ENCODE peak calls at places on chromosomes 6 and 20, in seven cellular contexts. W, E, O, Q, J, F and K are unnamed samples.

GRCh38 chr20:10524034-10524476 is 89.0 kb downstream of the SLX4IP start:
- DNase-seq in W (peak), F (no peak), O (no peak), J (no peak), Q (peak), E (no peak), K (peak)

GRCh38 chr6:149473080-149474052 is 11.4 kb downstream of the ZC3H12D start:
- DNase-seq in E (no peak), Q (no peak), J (peak), W (no peak), F (peak), O (no peak), K (no peak)

GRCh38 chr20:57809661-57810172 is 99.9 kb upstream of the PMEPA1 start:
- DNase-seq in F (no peak), E (no peak), J (no peak), Q (no peak), O (no peak), W (no peak), K (no peak)

GRCh38 chr6:167285077-167285770 is 5.9 kb upstream of the UNC93A start:
- DNase-seq in Q (no peak), J (no peak), E (peak), W (no peak), O (no peak), F (no peak), K (no peak)

GRCh38 chr6:1729133-1729751 is 119.5 kb downstream of the FOXC1 start:
- DNase-seq in E (no peak), O (no peak), J (no peak), Q (no peak), F (no peak), W (no peak), K (no peak)

GRCh38 chr6:52663120-52663934 is 7.6 kb upstream of the TMEM14A start:
- DNase-seq in O (peak), W (no peak), Q (no peak), J (peak), E (peak), F (peak), K (peak)

GRCh38 chr20:53981752-53982437 is 88.5 kb downstream of the BCAS1 start:
- DNase-seq in E (no peak), F (no peak), W (no peak), Q (no peak), J (no peak), O (peak), K (no peak)

GRCh38 chr6:35663447-35664235 is 25.1 kb downstream of the FKBP5 start:
- DNase-seq in O (no peak), W (no peak), Q (no peak), E (no peak), F (peak), J (peak), K (no peak)

GRCh38 chr6:145544031-145544430 is 191.3 kb downstream of the EPM2A start:
- DNase-seq in J (no peak), W (no peak), E (no peak), F (peak), O (no peak), Q (no peak), K (no peak)

GRCh38 chr20:31811796-31812728 is 7.1 kb upstream of the MYLK2 start:
- DNase-seq in E (no peak), W (no peak), O (no peak), F (peak), Q (no peak), J (no peak), K (no peak)

GRCh38 chr6:42136508-42137191 is 5.8 kb downstream of the C6orf132 start:
- DNase-seq in F (peak), W (no peak), Q (no peak), E (no peak), O (peak), J (no peak), K (no peak)

GRCh38 chr6:144659202-144659731 is 374.1 kb downstream of the UTRN start:
- DNase-seq in F (no peak), J (no peak), Q (no peak), O (peak), W (no peak), E (no peak), K (no peak)

GRCh38 chr6:113856011-113856551 is 1.1 kb upstream of the MARCKS start:
- DNase-seq in O (no peak), E (no peak), F (no peak), W (no peak), Q (no peak), J (peak), K (no peak)

GRCh38 chr6:2028457-2029038 is 216.9 kb downstream of the GMDS start:
- DNase-seq in E (no peak), F (no peak), O (no peak), W (no peak), J (no peak), Q (no peak), K (no peak)

GRCh38 chr6:137798261-137798660 is 68.8 kb upstream of the TNFAIP3 start:
- DNase-seq in E (no peak), O (no peak), J (no peak), W (no peak), F (no peak), Q (no peak), K (no peak)

GRCh38 chr20:41776450-41776849 is 158.3 kb upstream of the CHD6 start:
- DNase-seq in W (no peak), O (no peak), E (no peak), F (no peak), J (no peak), Q (no peak), K (no peak)

GRCh38 chr6:29137724-29138123 is 29.9 kb downstream of the OR2J3 start:
- DNase-seq in W (no peak), F (no peak), O (no peak), E (no peak), Q (no peak), J (no peak), K (no peak)

GRCh38 chr20:34637245-34638185 is 39.4 kb downstream of the PIGU start:
- DNase-seq in J (no peak), E (no peak), Q (peak), W (peak), F (no peak), O (no peak), K (no peak)

GRCh38 chr6:97322226-97322625 is 39.2 kb upstream of the MMS22L start:
- DNase-seq in E (no peak), F (no peak), O (no peak), W (no peak), Q (no peak), J (no peak), K (no peak)

GRCh38 chr20:33443006-33443511 is 504 bp downstream of the SNTA1 start:
- DNase-seq in Q (peak), W (no peak), J (peak), E (peak), O (peak), F (no peak), K (peak)

GRCh38 chr20:45999908-46000570 is 8.7 kb upstream of the MMP9 start:
- DNase-seq in J (no peak), F (no peak), W (no peak), Q (no peak), E (no peak), O (no peak), K (no peak)

GRCh38 chr20:63085087-63085861 is 78.5 kb upstream of the BHLHE23 start:
- DNase-seq in F (no peak), O (no peak), J (no peak), Q (no peak), E (peak), W (no peak), K (peak)

GRCh38 chr6:93040375-93040774 is 379.0 kb downstream of the EPHA7 start:
- DNase-seq in Q (no peak), F (peak), O (no peak), E (no peak), J (no peak), W (no peak), K (no peak)